ENCODE peak calls at places on chromosomes 4 and X, in five cellular contexts. One of them, this sample, is unnamed.

GRCh38 chrX:118536687-118537461 is 41.3 kb downstream of the DOCK11 start:
- DNase-seq in H9: no peak
- DNase-seq in neuronal stem cell: no peak
- DNase-seq in IMR-90: peak; percentile 33
- DNase-seq in mesendoderm: peak; percentile 50
- DNase-seq in this sample: no peak

GRCh38 chr4:96170198-96170597 is 330.3 kb downstream of the PDHA2 start:
- DNase-seq in H9: peak; percentile 50
- DNase-seq in mesendoderm: peak; percentile 19
- DNase-seq in neuronal stem cell: no peak
- DNase-seq in IMR-90: no peak
- DNase-seq in this sample: peak; percentile 58

GRCh38 chr4:5696341-5696740 is 12.0 kb downstream of the EVC2 start:
- DNase-seq in H9: no peak
- DNase-seq in IMR-90: no peak
- DNase-seq in mesendoderm: no peak
- DNase-seq in neuronal stem cell: no peak
- DNase-seq in this sample: no peak

GRCh38 chrX:115912372-115912897 is 258.1 kb upstream of the AGTR2 start:
- DNase-seq in mesendoderm: peak; percentile 39
- DNase-seq in neuronal stem cell: no peak
- DNase-seq in H9: peak; percentile 62
- DNase-seq in IMR-90: no peak
- DNase-seq in this sample: no peak

GRCh38 chr4:149521611-149522010 is 294.0 kb downstream of the IQCM start:
- DNase-seq in H9: no peak
- DNase-seq in mesendoderm: no peak
- DNase-seq in IMR-90: no peak
- DNase-seq in neuronal stem cell: peak; percentile 2
- DNase-seq in this sample: no peak

GRCh38 chrX:126580877-126581276 is 28.3 kb upstream of the DCAF12L1 start:
- DNase-seq in H9: no peak
- DNase-seq in mesendoderm: no peak
- DNase-seq in IMR-90: no peak
- DNase-seq in neuronal stem cell: no peak
- DNase-seq in this sample: no peak

GRCh38 chr4:720111-720860 is 14.7 kb downstream of the PCGF3 start:
- DNase-seq in mesendoderm: no peak
- DNase-seq in IMR-90: no peak
- DNase-seq in H9: no peak
- DNase-seq in neuronal stem cell: no peak
- DNase-seq in this sample: no peak

GRCh38 chr4:40763228-40763716 is 13.5 kb downstream of the NSUN7 start:
- DNase-seq in neuronal stem cell: no peak
- DNase-seq in mesendoderm: peak; percentile 33
- DNase-seq in H9: no peak
- DNase-seq in IMR-90: peak; percentile 51
- DNase-seq in this sample: no peak

GRCh38 chr4:113057891-113058290 is 8.4 kb downstream of the ANK2 start:
- DNase-seq in neuronal stem cell: no peak
- DNase-seq in mesendoderm: no peak
- DNase-seq in H9: no peak
- DNase-seq in IMR-90: no peak
- DNase-seq in this sample: no peak

GRCh38 chr4:175271010-175271630 is 353.0 kb downstream of the ADAM29 start:
- DNase-seq in H9: no peak
- DNase-seq in neuronal stem cell: no peak
- DNase-seq in mesendoderm: no peak
- DNase-seq in IMR-90: no peak
- DNase-seq in this sample: no peak

GRCh38 chr4:170729897-170730296 is 640.1 kb upstream of the AADAT start:
- DNase-seq in mesendoderm: no peak
- DNase-seq in H9: no peak
- DNase-seq in neuronal stem cell: no peak
- DNase-seq in IMR-90: no peak
- DNase-seq in this sample: no peak

GRCh38 chrX:120769576-120770341 is 105.9 kb downstream of the CT47B1 start:
- DNase-seq in neuronal stem cell: no peak
- DNase-seq in H9: no peak
- DNase-seq in IMR-90: peak; percentile 19
- DNase-seq in mesendoderm: peak; percentile 28
- DNase-seq in this sample: no peak

GRCh38 chr4:148196168-148196567 is 246.0 kb downstream of the NR3C2 start:
- DNase-seq in neuronal stem cell: no peak
- DNase-seq in mesendoderm: no peak
- DNase-seq in H9: no peak
- DNase-seq in IMR-90: no peak
- DNase-seq in this sample: no peak

GRCh38 chrX:2712428-2712827 is 21.3 kb downstream of the CD99 start:
- DNase-seq in H9: no peak
- DNase-seq in IMR-90: no peak
- DNase-seq in neuronal stem cell: no peak
- DNase-seq in mesendoderm: no peak
- DNase-seq in this sample: no peak

GRCh38 chr4:99324978-99325377 is 3.8 kb upstream of the ADH1B start:
- DNase-seq in neuronal stem cell: no peak
- DNase-seq in IMR-90: peak; percentile 83
- DNase-seq in H9: no peak
- DNase-seq in mesendoderm: no peak
- DNase-seq in this sample: no peak

GRCh38 chrX:150254909-150255308 is 108.2 kb upstream of the MAMLD1 start:
- DNase-seq in IMR-90: no peak
- DNase-seq in mesendoderm: no peak
- DNase-seq in H9: no peak
- DNase-seq in neuronal stem cell: no peak
- DNase-seq in this sample: no peak

GRCh38 chr4:154029171-154029570 is 240.3 kb upstream of the SFRP2 start:
- DNase-seq in mesendoderm: no peak
- DNase-seq in IMR-90: no peak
- DNase-seq in neuronal stem cell: no peak
- DNase-seq in H9: no peak
- DNase-seq in this sample: no peak

GRCh38 chr4:40419231-40419912 is 84.2 kb downstream of the CHRNA9 start:
- DNase-seq in H9: no peak
- DNase-seq in IMR-90: no peak
- DNase-seq in neuronal stem cell: no peak
- DNase-seq in mesendoderm: no peak
- DNase-seq in this sample: no peak

GRCh38 chr4:89754531-89754930 is 82.4 kb downstream of the SNCA start:
- DNase-seq in neuronal stem cell: no peak
- DNase-seq in H9: no peak
- DNase-seq in mesendoderm: no peak
- DNase-seq in IMR-90: no peak
- DNase-seq in this sample: no peak

GRCh38 chr4:56314207-56314915 is 72.9 kb downstream of the AASDH start:
- DNase-seq in H9: peak; percentile 54
- DNase-seq in mesendoderm: no peak
- DNase-seq in IMR-90: no peak
- DNase-seq in neuronal stem cell: no peak
- DNase-seq in this sample: no peak

GRCh38 chrX:119218198-119218597 is 17.9 kb upstream of the PGRMC1 start:
- DNase-seq in IMR-90: peak; percentile 15
- DNase-seq in neuronal stem cell: no peak
- DNase-seq in mesendoderm: no peak
- DNase-seq in H9: no peak
- DNase-seq in this sample: no peak

GRCh38 chr4:47531241-47531953 is 46.3 kb downstream of the ATP10D start:
- DNase-seq in neuronal stem cell: peak; percentile 21
- DNase-seq in H9: no peak
- DNase-seq in mesendoderm: peak; percentile 87
- DNase-seq in IMR-90: peak; percentile 90
- DNase-seq in this sample: no peak

GRCh38 chr4:105306820-105307219 is 160.1 kb downstream of the TET2 start:
- DNase-seq in IMR-90: no peak
- DNase-seq in mesendoderm: no peak
- DNase-seq in neuronal stem cell: no peak
- DNase-seq in H9: no peak
- DNase-seq in this sample: no peak

GRCh38 chr4:142516686-142517145 is 329.4 kb downstream of the INPP4B start:
- DNase-seq in IMR-90: peak; percentile 45
- DNase-seq in H9: no peak
- DNase-seq in neuronal stem cell: no peak
- DNase-seq in mesendoderm: no peak
- DNase-seq in this sample: no peak

GRCh38 chr4:121674696-121675095 is 22.1 kb downstream of the ANXA5 start:
- DNase-seq in IMR-90: no peak
- DNase-seq in neuronal stem cell: no peak
- DNase-seq in mesendoderm: no peak
- DNase-seq in H9: no peak
- DNase-seq in this sample: no peak

GRCh38 chr4:138572007-138572406 is 329.9 kb upstream of the SLC7A11 start:
- DNase-seq in neuronal stem cell: no peak
- DNase-seq in mesendoderm: no peak
- DNase-seq in IMR-90: peak; percentile 11
- DNase-seq in H9: no peak
- DNase-seq in this sample: no peak

GRCh38 chr4:103108547-103108946 is 8.9 kb upstream of the BDH2 start:
- DNase-seq in IMR-90: no peak
- DNase-seq in neuronal stem cell: no peak
- DNase-seq in mesendoderm: no peak
- DNase-seq in H9: no peak
- DNase-seq in this sample: no peak

GRCh38 chr4:133190098-133190497 is 41.0 kb downstream of the PCDH10 start:
- DNase-seq in H9: no peak
- DNase-seq in IMR-90: peak; percentile 0
- DNase-seq in neuronal stem cell: no peak
- DNase-seq in mesendoderm: no peak
- DNase-seq in this sample: no peak

GRCh38 chr4:39591290-39591689 is 47.4 kb downstream of the SMIM14 start:
- DNase-seq in neuronal stem cell: no peak
- DNase-seq in IMR-90: peak; percentile 50
- DNase-seq in H9: no peak
- DNase-seq in mesendoderm: no peak
- DNase-seq in this sample: no peak

GRCh38 chr4:4572821-4573220 is 31.0 kb upstream of the STX18 start:
- DNase-seq in mesendoderm: no peak
- DNase-seq in neuronal stem cell: no peak
- DNase-seq in IMR-90: peak; percentile 47
- DNase-seq in H9: no peak
- DNase-seq in this sample: no peak

GRCh38 chr4:4574052-4574451 is 32.2 kb upstream of the STX18 start:
- DNase-seq in H9: no peak
- DNase-seq in IMR-90: no peak
- DNase-seq in neuronal stem cell: no peak
- DNase-seq in mesendoderm: no peak
- DNase-seq in this sample: no peak

GRCh38 chr4:4577359-4577875 is 35.6 kb upstream of the STX18 start:
- DNase-seq in IMR-90: no peak
- DNase-seq in H9: no peak
- DNase-seq in mesendoderm: no peak
- DNase-seq in neuronal stem cell: no peak
- DNase-seq in this sample: no peak

GRCh38 chr4:4575284-4576211 is 33.7 kb upstream of the STX18 start:
- DNase-seq in mesendoderm: peak; percentile 94
- DNase-seq in neuronal stem cell: peak; percentile 83
- DNase-seq in H9: peak; percentile 84
- DNase-seq in IMR-90: peak; percentile 18
- DNase-seq in this sample: peak; percentile 83

GRCh38 chr4:4574792-4575191 is 32.9 kb upstream of the STX18 start:
- DNase-seq in H9: peak; percentile 47
- DNase-seq in mesendoderm: peak; percentile 80
- DNase-seq in neuronal stem cell: no peak
- DNase-seq in IMR-90: peak; percentile 72
- DNase-seq in this sample: no peak
- H3K23ac ChIP-seq in H9: no peak overlapping the region
- H3K23ac ChIP-seq in mesendoderm: no peak overlapping the region
- H3K23ac ChIP-seq in neuronal stem cell: no peak overlapping the region
- H3K23ac ChIP-seq in IMR-90: no peak overlapping the region
- H3K23ac ChIP-seq in this sample: no peak overlapping the region

DNA sequence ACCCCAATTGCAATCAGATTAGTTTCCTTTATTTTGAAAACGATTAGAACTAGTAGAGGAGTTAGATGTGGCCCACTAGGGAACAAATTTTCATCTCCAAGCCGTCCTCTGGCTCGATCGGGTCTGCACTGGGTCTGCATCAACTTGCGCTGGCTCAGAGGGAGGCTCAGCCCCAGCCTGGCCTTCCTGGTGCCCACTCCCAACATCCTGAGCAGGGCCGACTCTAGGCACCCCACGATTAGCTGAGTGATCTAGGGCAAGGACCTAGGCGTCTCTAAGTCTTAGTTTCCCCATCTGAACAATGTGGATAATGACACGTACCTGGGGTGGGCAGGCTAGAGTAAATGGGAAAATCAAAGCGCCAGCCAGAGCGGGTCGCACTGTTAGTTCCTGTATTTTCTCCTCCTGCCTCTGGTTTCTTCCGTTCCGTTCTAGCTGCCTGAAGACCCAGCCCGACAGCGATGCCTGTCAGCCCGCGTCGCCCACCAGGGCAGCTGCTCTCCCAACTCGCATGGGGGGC is 7.7 kb upstream of the HAND2 start:
- DNase-seq in mesendoderm: peak; percentile 50
- DNase-seq in IMR-90: no peak
- DNase-seq in H9: no peak
- DNase-seq in neuronal stem cell: no peak
- DNase-seq in this sample: no peak
- H3K23ac ChIP-seq in mesendoderm: no peak overlapping the region
- H3K23ac ChIP-seq in IMR-90: no peak overlapping the region
- H3K23ac ChIP-seq in H9: no peak overlapping the region
- H3K23ac ChIP-seq in neuronal stem cell: no peak overlapping the region
- H3K23ac ChIP-seq in this sample: no peak overlapping the region

DNA sequence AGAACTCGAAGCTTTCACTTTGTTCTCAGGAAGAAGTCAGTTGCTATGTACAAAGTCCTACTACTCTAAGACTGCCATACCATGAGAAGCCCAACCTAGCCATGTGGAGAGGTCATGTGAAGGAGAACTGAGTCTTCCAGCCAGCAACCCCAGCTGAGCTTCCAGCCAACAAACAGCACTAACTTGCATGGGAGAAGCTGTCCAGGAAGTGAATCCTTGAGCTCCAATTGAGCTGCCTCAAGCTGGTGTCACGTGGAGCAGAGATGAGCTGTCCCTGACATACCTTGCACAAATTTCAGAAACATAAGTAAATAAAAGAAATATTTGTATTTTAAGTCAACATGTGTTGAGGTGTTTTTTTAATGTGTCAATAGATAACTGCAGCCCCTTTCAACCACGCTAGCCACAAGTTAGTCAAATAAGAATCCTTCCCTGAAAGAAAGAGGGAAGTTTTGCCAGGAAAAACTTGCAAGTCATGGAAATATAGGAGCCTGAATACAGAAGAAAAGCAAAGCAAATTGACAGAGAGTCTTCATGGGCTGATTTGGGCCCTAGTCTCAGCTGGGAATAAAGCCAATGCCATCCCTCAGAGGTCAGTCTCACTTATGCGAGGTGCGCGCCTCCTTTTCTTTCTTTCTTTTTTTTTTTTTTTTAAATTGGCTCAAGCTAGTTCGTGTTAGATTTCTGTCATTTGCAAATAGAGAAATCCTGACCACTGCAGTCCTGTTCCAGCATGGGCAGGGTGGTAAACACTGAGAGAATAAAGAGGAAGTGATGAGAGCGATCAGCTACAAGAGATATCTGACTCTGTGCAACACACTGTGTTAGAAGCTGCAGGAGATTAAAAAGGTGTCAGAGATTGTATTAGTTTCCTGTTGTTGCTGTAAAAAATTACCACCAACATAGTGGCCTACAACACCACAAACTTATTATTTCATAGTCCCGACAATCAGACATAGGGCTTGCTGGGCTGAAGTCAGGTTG is 299.9 kb downstream of the LDB2 start:
- DNase-seq in neuronal stem cell: no peak
- DNase-seq in mesendoderm: peak; percentile 32
- DNase-seq in H9: no peak
- DNase-seq in IMR-90: peak; percentile 76
- DNase-seq in this sample: no peak
- H3K23ac ChIP-seq in neuronal stem cell: no peak overlapping the region
- H3K23ac ChIP-seq in mesendoderm: no peak overlapping the region
- H3K23ac ChIP-seq in H9: no peak overlapping the region
- H3K23ac ChIP-seq in IMR-90: no peak overlapping the region
- H3K23ac ChIP-seq in this sample: no peak overlapping the region

GRCh38 chr4:77156912-77157858 is at the start of gene CCNG2:
- DNase-seq in H9: peak; percentile 93
- DNase-seq in IMR-90: peak; percentile 94
- DNase-seq in mesendoderm: peak; percentile 66
- DNase-seq in neuronal stem cell: no peak
- DNase-seq in this sample: peak; percentile 97
- H3K23ac ChIP-seq in H9: no peak within 1 kb of the TSS
- H3K23ac ChIP-seq in IMR-90: peak within 1 kb of the TSS; percentile 80
- H3K23ac ChIP-seq in mesendoderm: peak within 1 kb of the TSS; percentile 92
- H3K23ac ChIP-seq in neuronal stem cell: peak within 1 kb of the TSS; percentile 99
- H3K23ac ChIP-seq in this sample: no peak within 1 kb of the TSS